ENCODE peak calls at places on chromosomes 16 and 17, in ten cellular contexts. B is brain microvascular endothelial cell, E is astrocyte of the spinal cord, T is GM23338, I is Karpas-422, H is A549, J is AG04449, F is cardiac fibroblast, Q is mesendoderm, U is prostate gland. L is an unnamed sample.

GRCh38 chr17:55734128-55734781 is 11.6 kb upstream of the TMEM100 start:
- DNase-seq in B (no peak), Q (peak), T (peak), H (no peak), U (no peak), F (peak), E (no peak), I (no peak), J (no peak), L (no peak)

GRCh38 chr17:36778458-36778857 is 158.8 kb upstream of the LHX1 start:
- DNase-seq in B (no peak), U (no peak), F (no peak), Q (no peak), H (no peak), I (no peak), E (no peak), T (no peak), J (no peak), L (no peak)

GRCh38 chr16:30904114-30904780 is 7.8 kb downstream of the CTF1 start:
- DNase-seq in F (no peak), U (no peak), I (peak), J (no peak), Q (no peak), T (no peak), B (no peak), H (no peak), E (no peak), L (no peak)

GRCh38 chr16:74573622-74574021 is 33.3 kb downstream of the GLG1 start:
- DNase-seq in I (no peak), T (no peak), B (no peak), F (no peak), U (no peak), J (no peak), Q (no peak), E (no peak), H (no peak), L (no peak)

GRCh38 chr17:3704931-3705717 is 9.2 kb upstream of the P2RX5 start:
- DNase-seq in B (no peak), T (no peak), U (no peak), H (no peak), J (no peak), F (no peak), I (no peak), Q (no peak), E (no peak), L (no peak)

GRCh38 chr17:76529224-76529642 is 8.3 kb downstream of the CYGB start:
- DNase-seq in U (peak), F (peak), H (no peak), T (no peak), Q (no peak), B (peak), E (peak), J (no peak), I (peak), L (no peak)

GRCh38 chr16:84820771-84821170 is 986 bp downstream of the CRISPLD2 start:
- DNase-seq in I (no peak), Q (no peak), H (no peak), J (no peak), T (no peak), U (no peak), F (no peak), B (no peak), E (no peak), L (no peak)

GRCh38 chr16:529012-529575 is 1.6 kb downstream of the CAPN15 start:
- DNase-seq in I (peak), T (no peak), B (no peak), Q (no peak), J (no peak), F (no peak), H (no peak), U (no peak), E (no peak), L (no peak)

GRCh38 chr17:58394534-58395223 is 22.7 kb downstream of the RNF43 start:
- DNase-seq in U (no peak), E (no peak), I (no peak), Q (no peak), B (no peak), J (no peak), T (no peak), H (no peak), F (no peak), L (no peak)

GRCh38 chr16:89009343-89010209 is 32.6 kb upstream of the CBFA2T3 start:
- DNase-seq in Q (peak), J (no peak), I (peak), T (peak), U (no peak), B (no peak), H (no peak), E (no peak), F (peak), L (peak)

GRCh38 chr17:64313577-64313976 is 50.5 kb upstream of the TEX2 start:
- DNase-seq in U (no peak), F (no peak), I (no peak), H (no peak), E (no peak), T (no peak), B (no peak), Q (no peak), J (no peak), L (no peak)

GRCh38 chr17:40355804-40356758 is 8.5 kb downstream of the GJD3 start:
- DNase-seq in F (no peak), Q (no peak), E (no peak), T (no peak), U (no peak), I (no peak), H (no peak), J (no peak), B (no peak), L (no peak)

GRCh38 chr17:81239714-81240555 is 817 bp downstream of the NDUFAF8 start:
- DNase-seq in T (peak), B (no peak), E (no peak), U (no peak), I (peak), F (peak), Q (no peak), H (peak), J (no peak), L (no peak)

GRCh38 chr16:19690196-19690595 is 27.8 kb downstream of the KNOP1 start:
- DNase-seq in E (no peak), B (no peak), H (no peak), T (no peak), U (no peak), F (no peak), Q (peak), J (no peak), I (no peak), L (no peak)

GRCh38 chr16:88495268-88495772 is 42.2 kb downstream of the ZFPM1 start:
- DNase-seq in I (no peak), U (no peak), T (no peak), B (no peak), F (no peak), J (no peak), E (no peak), Q (no peak), H (no peak), L (no peak)

GRCh38 chr17:38425744-38426143 is 2.5 kb upstream of the ARHGAP23 start:
- DNase-seq in Q (peak), F (peak), T (no peak), J (no peak), U (no peak), B (no peak), E (peak), I (no peak), H (no peak), L (no peak)

GRCh38 chr17:34781571-34782108 is 179.6 kb downstream of the CCT6B start:
- DNase-seq in T (no peak), U (no peak), F (no peak), E (no peak), B (no peak), Q (peak), J (no peak), I (no peak), H (no peak), L (peak)

GRCh38 chr17:3647769-3648540 is 11.4 kb downstream of the CTNS start:
- DNase-seq in U (peak), B (peak), J (no peak), I (peak), H (peak), F (peak), Q (peak), E (peak), T (peak), L (no peak)

GRCh38 chr16:58543685-58544084 is 28.4 kb downstream of the SETD6 start:
- DNase-seq in J (no peak), H (no peak), B (no peak), T (no peak), E (no peak), U (no peak), I (no peak), Q (no peak), F (no peak), L (no peak)

GRCh38 chr17:60610481-60610880 is 10.5 kb downstream of the PPM1D start:
- DNase-seq in J (no peak), Q (no peak), F (peak), E (no peak), T (no peak), H (no peak), U (no peak), I (no peak), B (no peak), L (no peak)

GRCh38 chr17:60545465-60546191 is 19.6 kb upstream of the APPBP2 start:
- DNase-seq in H (no peak), T (no peak), B (no peak), J (no peak), E (no peak), Q (no peak), F (no peak), U (no peak), I (no peak), L (no peak)

GRCh38 chr17:12402963-12403622 is 262.6 kb upstream of the MYOCD start:
- DNase-seq in H (peak), U (no peak), Q (peak), E (peak), B (peak), I (no peak), J (peak), T (no peak), F (peak), L (no peak)

GRCh38 chr17:63433746-63434591 is 12.1 kb downstream of the CYB561 start:
- DNase-seq in I (peak), U (peak), F (peak), H (peak), Q (no peak), B (peak), T (no peak), E (peak), J (peak), L (no peak)

GRCh38 chr17:12230411-12230810 is 209.7 kb downstream of the MAP2K4 start:
- DNase-seq in J (peak), E (no peak), Q (no peak), U (no peak), H (no peak), T (no peak), F (peak), I (no peak), B (no peak), L (no peak)

GRCh38 chr16:74695450-74696422 is 4.9 kb downstream of the MLKL start:
- DNase-seq in I (peak), U (peak), E (peak), J (peak), T (peak), B (peak), F (peak), H (peak), Q (peak), L (peak)

GRCh38 chr17:40538019-40538935 is 27.0 kb downstream of the CCR7 start:
- DNase-seq in E (no peak), B (no peak), H (no peak), J (no peak), T (no peak), U (peak), I (no peak), Q (no peak), F (no peak), L (no peak)

GRCh38 chr16:14155572-14156213 is 84.6 kb downstream of the MRTFB start:
- DNase-seq in Q (no peak), B (no peak), F (no peak), U (peak), T (no peak), J (no peak), H (no peak), E (no peak), I (peak), L (no peak)

GRCh38 chr16:4556580-4556979 is 440 bp downstream of the C16orf96 start:
- DNase-seq in H (no peak), I (peak), F (no peak), Q (no peak), B (no peak), U (no peak), J (no peak), E (no peak), T (no peak), L (no peak)

GRCh38 chr17:67488161-67488560 is 111.1 kb downstream of the PITPNC1 start:
- DNase-seq in T (no peak), I (no peak), B (no peak), J (no peak), U (no peak), E (no peak), Q (no peak), F (peak), H (no peak), L (no peak)

GRCh38 chr17:9266031-9266680 is 244.8 kb downstream of the NTN1 start:
- DNase-seq in J (no peak), I (no peak), F (no peak), H (no peak), Q (peak), U (no peak), B (no peak), T (no peak), E (no peak), L (no peak)
- H3K4me3 ChIP-seq in J (no peak), I (no peak), F (no peak), H (no peak), Q (no peak), U (no peak), B (no peak), T (no peak), E (no peak), L (no peak)

DNA sequence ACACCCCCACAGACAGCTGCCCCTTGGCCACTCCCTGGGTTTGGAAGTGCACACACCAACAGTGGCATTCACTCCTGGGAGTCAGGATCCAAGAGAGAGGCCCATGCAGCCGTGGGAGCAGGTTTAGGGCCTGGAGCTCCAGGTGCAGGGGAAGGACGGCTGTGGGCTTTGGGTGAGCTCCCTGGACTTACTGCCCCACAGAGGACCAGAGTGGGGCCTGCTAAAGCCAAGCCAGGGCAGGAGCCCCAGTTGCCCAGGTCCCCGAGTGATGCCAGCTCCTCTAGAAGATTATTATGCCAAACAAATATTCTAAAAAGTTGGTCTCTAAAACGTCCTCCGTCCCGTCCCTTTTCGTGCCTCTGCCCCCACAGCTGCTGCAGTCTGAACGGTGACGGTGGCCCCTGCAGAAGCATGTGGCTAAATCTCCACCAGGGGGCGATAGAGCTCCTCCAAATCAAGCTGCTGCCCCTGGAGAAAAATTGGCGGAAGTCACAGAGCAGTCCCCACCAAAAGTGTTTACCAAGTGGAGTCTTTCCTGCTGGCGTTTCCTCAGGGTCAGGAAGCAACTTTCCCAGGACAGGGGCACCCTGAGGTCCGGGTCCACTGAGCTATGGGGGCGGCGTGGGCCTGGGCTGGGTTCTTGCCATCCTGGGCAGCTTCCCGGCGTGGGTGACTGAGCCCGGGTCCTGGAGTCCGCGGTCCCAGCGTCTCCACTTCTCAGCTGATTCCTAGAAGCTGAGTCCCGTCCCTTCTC is 4.2 kb downstream of the ARMC7 start:
- DNase-seq in E (peak), F (peak), H (peak), I (peak), U (peak), J (peak), B (peak), T (peak), Q (peak), L (peak)
- H3K4me3 ChIP-seq in E (peak), F (peak), H (peak), I (peak), U (peak), J (peak), B (peak), T (no peak), Q (no peak), L (no peak)

DNA sequence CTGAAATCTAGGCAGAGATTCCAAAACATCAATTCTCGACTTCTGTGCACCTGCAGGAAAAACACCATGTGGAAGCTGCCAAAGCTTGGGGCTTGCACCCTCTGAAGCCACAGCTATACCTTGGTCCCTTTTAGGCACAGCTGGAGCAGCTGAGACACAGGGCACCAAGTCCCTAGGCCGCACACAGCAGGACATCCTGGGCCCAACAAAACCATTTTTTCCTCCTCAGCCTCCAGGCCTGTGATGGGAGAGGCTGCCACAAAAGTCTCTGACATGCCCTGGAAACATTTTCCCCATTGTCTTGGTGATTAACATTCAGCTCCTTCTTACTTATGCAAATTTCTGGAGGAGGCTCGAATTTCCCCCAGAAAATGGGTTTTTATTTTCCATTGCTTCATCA is 24.3 kb upstream of the COL1A1 start:
- DNase-seq in U (no peak), J (no peak), B (no peak), T (no peak), Q (no peak), H (no peak), E (no peak), I (no peak), F (no peak), L (no peak)
- H3K4me3 ChIP-seq in U (no peak), J (no peak), B (no peak), T (no peak), Q (no peak), H (no peak), E (no peak), I (no peak), F (no peak), L (no peak)

GRCh38 chr17:69477204-69477899 is 62.9 kb downstream of the MAP2K6 start:
- DNase-seq in J (no peak), E (no peak), T (no peak), Q (no peak), I (peak), U (no peak), F (no peak), H (no peak), B (no peak), L (no peak)

GRCh38 chr17:69474171-69474831 is 59.8 kb downstream of the MAP2K6 start:
- DNase-seq in E (no peak), B (no peak), H (peak), T (no peak), I (no peak), F (no peak), Q (no peak), J (no peak), U (no peak), L (peak)

GRCh38 chr17:69478916-69479315 is 64.4 kb downstream of the MAP2K6 start:
- DNase-seq in B (no peak), Q (no peak), H (no peak), F (no peak), E (no peak), J (no peak), U (no peak), I (no peak), T (no peak), L (no peak)

GRCh38 chr17:69480197-69480596 is 65.7 kb downstream of the MAP2K6 start:
- DNase-seq in I (no peak), T (no peak), B (no peak), H (no peak), U (peak), Q (no peak), J (no peak), E (no peak), F (no peak), L (no peak)

GRCh38 chr17:69477900-69478266 is 63.4 kb downstream of the MAP2K6 start:
- DNase-seq in F (no peak), J (no peak), T (no peak), U (no peak), I (no peak), Q (no peak), B (no peak), E (no peak), H (no peak), L (no peak)
- H3K4me3 ChIP-seq in F (no peak), J (no peak), T (no peak), U (no peak), I (no peak), Q (no peak), B (no peak), E (no peak), H (no peak), L (no peak)

DNA sequence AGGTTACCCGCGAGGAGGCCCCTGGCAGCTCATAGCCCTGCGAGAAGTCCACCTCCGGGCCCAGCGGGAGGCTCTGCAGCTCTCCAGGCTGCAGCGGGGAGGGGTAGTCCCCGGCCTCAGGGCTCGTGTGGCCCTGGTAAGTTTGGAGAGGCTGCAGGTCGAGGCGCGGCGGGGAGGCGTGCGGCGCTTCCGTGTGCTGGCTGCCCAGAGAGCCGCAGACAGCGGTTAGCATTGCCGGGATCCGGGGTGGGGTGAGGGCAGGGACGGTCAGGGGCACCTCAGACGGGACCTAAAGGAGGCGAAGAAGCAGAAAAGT is 2.8 kb downstream of the SP6 start:
- DNase-seq in B (no peak), F (no peak), E (no peak), I (no peak), T (no peak), J (no peak), U (no peak), H (no peak), Q (no peak), L (no peak)
- H3K4me3 ChIP-seq in B (no peak), F (no peak), E (no peak), I (no peak), T (peak), J (no peak), U (no peak), H (no peak), Q (no peak), L (no peak)

DNA sequence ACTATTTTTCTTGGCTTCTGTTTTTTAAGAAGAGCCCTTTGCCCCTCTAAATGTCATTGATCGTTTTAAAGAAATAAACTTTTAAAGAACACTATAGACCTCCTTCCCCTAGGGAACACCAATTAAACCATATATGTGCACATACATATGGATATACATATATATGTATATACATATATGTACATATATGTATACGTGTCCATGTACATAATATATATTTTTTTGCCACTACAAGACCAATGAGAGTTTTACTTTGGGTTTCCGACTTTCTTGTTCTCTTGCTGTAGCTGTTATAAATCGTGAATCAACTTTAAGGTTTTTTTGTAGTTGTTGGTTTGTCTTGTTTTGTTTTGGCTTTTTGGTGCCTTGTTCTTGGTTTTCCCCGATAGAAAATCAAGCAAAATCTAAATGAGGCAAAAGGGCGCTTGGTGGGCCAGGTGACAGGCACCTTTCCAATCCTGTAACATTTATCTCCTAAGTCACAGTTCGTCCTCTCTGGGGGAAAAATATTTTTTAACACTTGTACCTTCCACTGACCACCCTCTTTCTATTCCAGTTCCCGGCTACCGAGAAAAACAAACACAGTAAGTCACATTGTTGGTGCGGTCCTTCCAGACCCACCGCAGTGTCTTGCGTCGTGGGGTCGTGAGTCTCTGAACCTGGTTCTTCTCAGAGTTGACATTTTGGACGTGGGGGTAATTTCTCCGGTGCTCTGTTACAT is 4.5 kb downstream of the FOXF1 start:
- DNase-seq in U (no peak), H (no peak), E (peak), T (no peak), J (no peak), I (no peak), Q (no peak), B (no peak), F (no peak), L (peak)
- H3K4me3 ChIP-seq in U (peak), H (no peak), E (peak), T (peak), J (peak), I (no peak), Q (no peak), B (no peak), F (no peak), L (no peak)